ENCODE peak calls at places on chromosomes 11 and 22, in four cellular contexts. One of them, this sample, is unnamed.

GRCh38 chr22:46654927-46655595 is 34.9 kb downstream of the GRAMD4 start:
- DNase-seq in HepG2: no peak
- DNase-seq in K562: no peak
- DNase-seq in GM12878: no peak
- DNase-seq in this sample: no peak

GRCh38 chr11:126169291-126169690 is 42.2 kb downstream of the RPUSD4 start:
- DNase-seq in K562: no peak
- DNase-seq in GM12878: no peak
- DNase-seq in HepG2: no peak
- DNase-seq in this sample: no peak

GRCh38 chr11:98589975-98590374 is 430.8 kb upstream of the CNTN5 start:
- DNase-seq in HepG2: no peak
- DNase-seq in GM12878: no peak
- DNase-seq in K562: no peak
- DNase-seq in this sample: no peak

GRCh38 chr22:21632237-21632895 is at the start of gene CCDC116:
- DNase-seq in K562: peak; percentile 100
- DNase-seq in GM12878: no peak
- DNase-seq in HepG2: peak; percentile 81
- DNase-seq in this sample: peak; percentile 76

GRCh38 chr11:12949456-12949855 is 59.7 kb upstream of the RASSF10 start:
- DNase-seq in GM12878: no peak
- DNase-seq in HepG2: no peak
- DNase-seq in K562: no peak
- DNase-seq in this sample: no peak

GRCh38 chr11:63843042-63843441 is 4.1 kb downstream of the MARK2 start:
- DNase-seq in GM12878: no peak
- DNase-seq in K562: no peak
- DNase-seq in HepG2: no peak
- DNase-seq in this sample: no peak

GRCh38 chr11:120929664-120930154 is 94.2 kb upstream of the TBCEL start:
- DNase-seq in K562: peak; percentile 83
- DNase-seq in GM12878: no peak
- DNase-seq in HepG2: peak; percentile 30
- DNase-seq in this sample: peak; percentile 84

GRCh38 chr11:70788247-70789022 is 390.1 kb downstream of the CTTN start:
- DNase-seq in K562: peak; percentile 19
- DNase-seq in GM12878: no peak
- DNase-seq in HepG2: no peak
- DNase-seq in this sample: no peak

GRCh38 chr11:45922425-45923082 is at the start of gene LARGE2:
- DNase-seq in HepG2: no peak
- DNase-seq in GM12878: no peak
- DNase-seq in K562: peak; percentile 92
- DNase-seq in this sample: no peak

GRCh38 chr11:83070878-83071640 is 638 bp downstream of the RAB30 start:
- DNase-seq in GM12878: no peak
- DNase-seq in K562: no peak
- DNase-seq in HepG2: no peak
- DNase-seq in this sample: peak; percentile 27

GRCh38 chr11:74492084-74492483 is 1.4 kb downstream of the LIPT2 start:
- DNase-seq in K562: no peak
- DNase-seq in GM12878: no peak
- DNase-seq in HepG2: no peak
- DNase-seq in this sample: no peak

GRCh38 chr11:60252208-60252566 is 9.2 kb upstream of the MS4A4E start:
- DNase-seq in GM12878: no peak
- DNase-seq in HepG2: no peak
- DNase-seq in K562: no peak
- DNase-seq in this sample: no peak

GRCh38 chr11:86486261-86487030 is 111.8 kb downstream of the CCDC81 start:
- DNase-seq in K562: no peak
- DNase-seq in GM12878: no peak
- DNase-seq in HepG2: no peak
- DNase-seq in this sample: no peak

GRCh38 chr22:20781272-20781990 is 7.5 kb downstream of the SERPIND1 start:
- DNase-seq in HepG2: no peak
- DNase-seq in GM12878: no peak
- DNase-seq in K562: no peak
- DNase-seq in this sample: no peak

GRCh38 chr22:29002603-29003002 is 59.0 kb downstream of the C22orf31 start:
- DNase-seq in GM12878: no peak
- DNase-seq in HepG2: no peak
- DNase-seq in K562: no peak
- DNase-seq in this sample: no peak
- TF ChIP-seq TCF7 in GM12878: no peak
- TF ChIP-seq TCF7 in HepG2: no peak
- TF ChIP-seq TCF7 in K562: no peak
- TF ChIP-seq TCF7 in this sample: no peak

DNA sequence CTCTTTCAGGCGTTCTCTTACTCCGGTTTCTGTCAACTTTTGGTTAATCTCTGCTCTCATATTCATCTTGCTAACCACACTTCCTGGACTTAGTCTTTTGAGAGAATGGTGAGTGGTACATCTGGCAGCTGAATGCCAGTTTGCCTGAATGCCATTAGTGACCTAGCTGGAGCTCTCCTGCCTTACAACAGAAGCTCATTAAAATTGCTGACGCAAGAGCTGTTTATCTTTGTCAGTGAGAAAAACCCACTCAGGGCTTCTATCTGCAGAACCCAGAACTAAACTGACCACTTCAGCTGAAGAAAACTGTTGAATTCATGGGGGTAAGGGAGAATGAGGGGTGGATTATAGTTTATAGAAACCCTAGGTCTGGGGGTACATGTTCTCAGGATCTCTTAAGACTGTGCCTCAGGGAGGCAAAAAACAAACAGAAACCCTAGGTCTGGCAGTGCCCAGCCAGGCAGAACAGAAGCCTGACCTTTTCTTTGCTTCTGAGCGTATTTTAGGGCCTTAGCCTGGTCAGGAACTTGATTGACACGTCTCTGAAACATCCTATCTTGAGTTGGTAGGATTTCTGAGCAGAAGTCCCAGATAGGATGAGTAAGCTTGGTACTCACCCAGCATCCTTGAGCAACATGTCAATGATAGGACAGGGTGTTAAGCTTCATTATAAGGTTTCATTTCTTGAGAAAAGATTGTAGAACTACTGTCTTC is 52.8 kb upstream of the YWHAH start:
- DNase-seq in HepG2: no peak
- DNase-seq in K562: no peak
- DNase-seq in GM12878: no peak
- DNase-seq in this sample: no peak
- TF ChIP-seq CBFB in HepG2: no peak
- TF ChIP-seq CBFB in K562: no peak
- TF ChIP-seq CBFB in GM12878: no peak
- TF ChIP-seq CBFB in this sample: no peak

GRCh38 chr22:30305906-30306628 is 16.8 kb upstream of the CASTOR1 start:
- DNase-seq in K562: no peak
- DNase-seq in GM12878: no peak
- DNase-seq in HepG2: no peak
- DNase-seq in this sample: no peak
- TF ChIP-seq ATF3 in K562: no peak
- TF ChIP-seq ATF3 in GM12878: no peak
- TF ChIP-seq ATF3 in HepG2: no peak
- TF ChIP-seq ATF3 in this sample: no peak

DNA sequence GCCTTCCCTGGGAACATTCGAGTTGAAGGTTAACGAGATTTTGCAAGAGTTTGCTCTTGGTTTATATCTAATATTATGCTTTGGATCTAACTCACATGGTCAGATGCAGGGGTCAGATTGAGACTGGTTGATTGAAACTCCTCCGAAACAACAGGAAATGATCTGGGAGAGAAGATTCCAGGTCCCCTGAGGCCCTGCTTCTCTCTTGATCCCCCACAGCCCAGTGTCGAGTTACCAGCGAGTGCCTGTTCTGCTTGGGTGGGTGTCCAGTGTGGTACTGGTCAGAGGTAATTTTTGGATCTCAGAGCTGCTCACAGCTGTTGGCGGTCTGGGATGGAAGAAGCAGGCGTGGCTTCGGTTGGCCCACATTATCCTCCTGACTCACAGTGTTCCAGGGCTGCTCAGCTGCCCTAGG is 9.2 kb downstream of the FBLN1 start:
- DNase-seq in K562: no peak
- DNase-seq in HepG2: no peak
- DNase-seq in GM12878: no peak
- DNase-seq in this sample: no peak
- TF ChIP-seq TCF7 in K562: no peak
- TF ChIP-seq TCF7 in HepG2: no peak
- TF ChIP-seq TCF7 in GM12878: no peak
- TF ChIP-seq TCF7 in this sample: no peak

GRCh38 chr11:8338138-8338537 is 74.5 kb upstream of the LMO1 start:
- DNase-seq in HepG2: peak; percentile 18
- DNase-seq in GM12878: no peak
- DNase-seq in K562: peak; percentile 82
- DNase-seq in this sample: peak; percentile 82
- TF ChIP-seq CBFB in HepG2: no peak
- TF ChIP-seq CBFB in GM12878: no peak
- TF ChIP-seq CBFB in K562: no peak
- TF ChIP-seq CBFB in this sample: no peak

GRCh38 chr11:30412509-30412908 is 89.6 kb downstream of the ARL14EP start:
- DNase-seq in K562: no peak
- DNase-seq in GM12878: no peak
- DNase-seq in HepG2: no peak
- DNase-seq in this sample: no peak

GRCh38 chr11:30411383-30411782 is 88.5 kb downstream of the ARL14EP start:
- DNase-seq in HepG2: no peak
- DNase-seq in K562: no peak
- DNase-seq in GM12878: no peak
- DNase-seq in this sample: no peak

GRCh38 chr11:30406978-30407762 is 84.3 kb downstream of the ARL14EP start:
- DNase-seq in HepG2: peak; percentile 26
- DNase-seq in GM12878: no peak
- DNase-seq in K562: no peak
- DNase-seq in this sample: no peak
- TF ChIP-seq ATF3 in HepG2: no peak
- TF ChIP-seq ATF3 in GM12878: no peak
- TF ChIP-seq ATF3 in K562: no peak
- TF ChIP-seq ATF3 in this sample: no peak

GRCh38 chr11:61361237-61361636 is 445 bp downstream of the CYB561A3 start:
- DNase-seq in K562: no peak
- DNase-seq in GM12878: no peak
- DNase-seq in HepG2: no peak
- DNase-seq in this sample: no peak

GRCh38 chr11:61359541-61359940 is 2.1 kb downstream of the CYB561A3 start:
- DNase-seq in GM12878: no peak
- DNase-seq in K562: no peak
- DNase-seq in HepG2: no peak
- DNase-seq in this sample: no peak

GRCh38 chr11:61364012-61364396 is 1.8 kb downstream of the TMEM138 start:
- DNase-seq in GM12878: no peak
- DNase-seq in HepG2: no peak
- DNase-seq in K562: no peak
- DNase-seq in this sample: no peak

GRCh38 chr11:61361686-61362541 is at the start of the genes CYB561A3 and TMEM138:
- DNase-seq in K562: peak; percentile 90
- DNase-seq in GM12878: peak; percentile 85
- DNase-seq in HepG2: peak; percentile 89
- DNase-seq in this sample: peak; percentile 92

DNA sequence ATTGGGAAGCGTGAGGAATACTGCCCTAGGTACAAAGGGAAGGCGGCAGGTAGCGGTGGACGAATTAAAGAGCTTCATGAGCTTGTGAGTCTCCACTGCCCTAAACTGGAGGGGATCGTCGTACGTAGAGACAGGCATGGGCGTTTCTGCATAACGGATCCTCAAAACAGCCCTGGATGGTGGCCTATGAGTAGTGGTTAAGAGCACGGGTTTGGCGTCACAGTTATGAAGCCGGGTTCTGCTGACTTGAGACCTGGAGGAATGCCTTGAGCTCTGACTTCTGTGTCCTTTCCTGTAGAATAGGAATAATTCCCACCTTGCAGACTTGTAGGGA is 335 bp downstream of the TMEM138 start:
- DNase-seq in HepG2: peak; percentile 35
- DNase-seq in K562: peak; percentile 41
- DNase-seq in GM12878: no peak
- DNase-seq in this sample: no peak
- TF ChIP-seq TCF7 in HepG2: no peak
- TF ChIP-seq TCF7 in K562: no peak
- TF ChIP-seq TCF7 in GM12878: no peak
- TF ChIP-seq TCF7 in this sample: no peak

GRCh38 chr11:6943131-6943530 is 16.9 kb downstream of the ZNF215 start:
- DNase-seq in HepG2: no peak
- DNase-seq in GM12878: no peak
- DNase-seq in K562: no peak
- DNase-seq in this sample: no peak
- TF ChIP-seq CBFB in HepG2: no peak
- TF ChIP-seq CBFB in GM12878: no peak
- TF ChIP-seq CBFB in K562: no peak
- TF ChIP-seq CBFB in this sample: no peak

GRCh38 chr11:129457321-129457720 is 81.7 kb downstream of the BARX2 start:
- DNase-seq in K562: no peak
- DNase-seq in HepG2: no peak
- DNase-seq in GM12878: no peak
- DNase-seq in this sample: no peak
- TF ChIP-seq ATF3 in K562: no peak
- TF ChIP-seq ATF3 in HepG2: no peak
- TF ChIP-seq ATF3 in GM12878: no peak
- TF ChIP-seq ATF3 in this sample: no peak

GRCh38 chr11:30346068-30346688 is 23.3 kb downstream of the ARL14EP start:
- DNase-seq in K562: peak; percentile 38
- DNase-seq in HepG2: peak; percentile 52
- DNase-seq in GM12878: no peak
- DNase-seq in this sample: no peak
- TF ChIP-seq TCF7 in K562: no peak
- TF ChIP-seq TCF7 in HepG2: no peak
- TF ChIP-seq TCF7 in GM12878: no peak
- TF ChIP-seq TCF7 in this sample: no peak

This sample was measured in WTC11.